ENCODE peak calls at places on chromosomes 7 and 10, in eight cellular contexts. C is tibial artery; D is GM23248; T is Panc1; G is central memory CD4-positive, alpha-beta T cell; Y is hepatic stellate cell; L is activated CD4-positive, alpha-beta T cell treated with anti-CD3 and anti-CD28 coated beads, Interleukin-2, amount 50 U/mL, for 24 hours; B is astrocyte of the spinal cord. U is an unnamed sample.

GRCh38 chr7:76428868-76429805 is 4.4 kb downstream of the ZP3 start:
- DNase-seq in T (no peak), L (no peak), C (peak; percentile 37), B (peak; percentile 16), Y (no peak), G (no peak), D (peak; percentile 34), U (no peak)

GRCh38 chr7:16066805-16067459 is 354.4 kb downstream of the CRPPA start:
- DNase-seq in C (no peak), T (no peak), L (no peak), D (peak; percentile 23), B (no peak), Y (no peak), G (no peak), U (no peak)

GRCh38 chr10:77163670-77164348 is 473.8 kb downstream of the KCNMA1 start:
- DNase-seq in D (peak; percentile 99), T (peak; percentile 98), G (no peak), Y (peak; percentile 45), B (peak; percentile 95), C (peak; percentile 62), L (no peak), U (no peak)

GRCh38 chr7:26508481-26508880 is 216.8 kb downstream of the SNX10 start:
- DNase-seq in Y (no peak), L (no peak), G (no peak), C (no peak), D (no peak), T (no peak), B (no peak), U (no peak)

GRCh38 chr7:100488333-100489095 is 4.8 kb downstream of the NYAP1 start:
- DNase-seq in T (no peak), B (no peak), D (no peak), L (no peak), G (no peak), Y (no peak), C (no peak), U (no peak)

GRCh38 chr10:70785190-70785589 is at the start of gene TBATA:
- DNase-seq in C (no peak), D (no peak), Y (no peak), L (no peak), T (no peak), B (no peak), G (no peak), U (no peak)

GRCh38 chr10:86813101-86813500 is 56.7 kb downstream of the BMPR1A start:
- DNase-seq in Y (no peak), B (peak; percentile 55), G (no peak), T (no peak), D (peak; percentile 50), C (no peak), L (no peak), U (no peak)

GRCh38 chr7:90473819-90474218 is 4.4 kb downstream of the PTTG1IP2 start:
- DNase-seq in B (no peak), D (peak; percentile 36), L (no peak), Y (no peak), T (no peak), C (no peak), G (no peak), U (no peak)

GRCh38 chr7:1769286-1770200 is 99.5 kb downstream of the ELFN1 start:
- DNase-seq in Y (no peak), B (no peak), D (no peak), T (no peak), L (no peak), G (no peak), C (no peak), U (no peak)

GRCh38 chr10:22372298-22372697 is 27.0 kb downstream of the SPAG6 start:
- DNase-seq in D (no peak), G (no peak), T (no peak), C (no peak), L (no peak), Y (no peak), B (no peak), U (no peak)

GRCh38 chr10:22500567-22501369 is 155.5 kb downstream of the SPAG6 start:
- DNase-seq in G (no peak), C (no peak), Y (no peak), D (no peak), T (no peak), L (no peak), B (no peak), U (no peak)

GRCh38 chr10:29749150-29749549 is 114.4 kb upstream of the SVIL start:
- DNase-seq in L (no peak), D (no peak), C (no peak), B (no peak), T (no peak), G (no peak), Y (no peak), U (no peak)

GRCh38 chr10:132372516-132373095 is 24.4 kb upstream of the PWWP2B start:
- DNase-seq in C (no peak), Y (no peak), T (no peak), B (no peak), D (no peak), G (no peak), L (no peak), U (no peak)

GRCh38 chr10:31701546-31701945 is 227.1 kb downstream of the ARHGAP12 start:
- DNase-seq in B (no peak), C (no peak), G (no peak), L (no peak), Y (no peak), T (no peak), D (no peak), U (no peak)

GRCh38 chr7:73717991-73718405 is 1.5 kb downstream of the STX1A start:
- DNase-seq in B (peak; percentile 96), G (peak; percentile 73), D (peak; percentile 96), Y (peak; percentile 87), L (peak; percentile 50), C (no peak), T (peak; percentile 68), U (peak; percentile 70)

GRCh38 chr10:35025916-35026315 is 64.2 kb downstream of the CUL2 start:
- DNase-seq in G (no peak), D (peak; percentile 89), B (peak; percentile 55), C (no peak), L (no peak), T (no peak), Y (peak; percentile 9), U (no peak)

GRCh38 chr7:47779341-47779771 is 168.9 kb downstream of the PKD1L1 start:
- DNase-seq in Y (no peak), G (no peak), B (no peak), L (no peak), D (no peak), T (no peak), C (no peak), U (no peak)

GRCh38 chr7:44935583-44935982 is 43.2 kb downstream of the MYO1G start:
- DNase-seq in L (no peak), Y (no peak), D (no peak), G (no peak), T (no peak), B (no peak), C (no peak), U (no peak)

GRCh38 chr10:3982746-3983442 is 197.9 kb upstream of the KLF6 start:
- DNase-seq in L (no peak), B (peak; percentile 82), C (no peak), Y (no peak), G (no peak), D (no peak), T (no peak), U (no peak)

GRCh38 chr7:55309040-55309991 is 55.8 kb upstream of the LANCL2 start:
- DNase-seq in D (no peak), G (peak; percentile 44), Y (no peak), T (no peak), B (no peak), C (no peak), L (peak; percentile 30), U (peak; percentile 55)

GRCh38 chr10:22931948-22932347 is 4.1 kb downstream of the ARMC3 start:
- DNase-seq in B (peak; percentile 47), T (peak; percentile 28), L (no peak), Y (no peak), C (no peak), G (no peak), D (peak; percentile 73), U (no peak)

GRCh38 chr7:20998309-20998708 is 211.6 kb upstream of the SP8 start:
- DNase-seq in L (no peak), C (no peak), D (no peak), B (no peak), G (no peak), T (no peak), Y (no peak), U (no peak)

GRCh38 chr10:72137583-72137982 is 49.2 kb upstream of the SPOCK2 start:
- DNase-seq in T (no peak), G (no peak), Y (no peak), B (no peak), D (no peak), C (no peak), L (no peak), U (no peak)